ENCODE peak calls at places on chromosomes 13 and 19, in five cellular contexts. One of them, this sample, is unnamed.

GRCh38 chr19:18597809-18598660 is 8.6 kb downstream of the CRLF1 start:
- DNase-seq in stimulated activated CD4-positive, alpha-beta T cell treated with anti-CD3 and anti-CD28 coated beads, Interleukin-4, amount 100 ng/mL, for 1 hour: no peak
- DNase-seq in NCI-H774: no peak
- DNase-seq in amniotic epithelial cell: no peak
- DNase-seq in BE2C: no peak
- DNase-seq in this sample: no peak

GRCh38 chr19:14517840-14518505 is at the start of gene DNAJB1:
- DNase-seq in BE2C: peak
- DNase-seq in amniotic epithelial cell: peak
- DNase-seq in stimulated activated CD4-positive, alpha-beta T cell treated with anti-CD3 and anti-CD28 coated beads, Interleukin-4, amount 100 ng/mL, for 1 hour: peak
- DNase-seq in NCI-H774: peak
- DNase-seq in this sample: peak

GRCh38 chr19:6861683-6862286 is 25.6 kb upstream of the ADGRE1 start:
- DNase-seq in NCI-H774: no peak
- DNase-seq in amniotic epithelial cell: no peak
- DNase-seq in BE2C: no peak
- DNase-seq in stimulated activated CD4-positive, alpha-beta T cell treated with anti-CD3 and anti-CD28 coated beads, Interleukin-4, amount 100 ng/mL, for 1 hour: no peak
- DNase-seq in this sample: no peak

GRCh38 chr13:113407531-113408393 is 43.8 kb upstream of the GRTP1 start:
- DNase-seq in stimulated activated CD4-positive, alpha-beta T cell treated with anti-CD3 and anti-CD28 coated beads, Interleukin-4, amount 100 ng/mL, for 1 hour: no peak
- DNase-seq in NCI-H774: no peak
- DNase-seq in amniotic epithelial cell: no peak
- DNase-seq in BE2C: no peak
- DNase-seq in this sample: no peak

GRCh38 chr19:41637484-41637883 is 10.6 kb upstream of the CEACAM4 start:
- DNase-seq in NCI-H774: no peak
- DNase-seq in amniotic epithelial cell: no peak
- DNase-seq in stimulated activated CD4-positive, alpha-beta T cell treated with anti-CD3 and anti-CD28 coated beads, Interleukin-4, amount 100 ng/mL, for 1 hour: no peak
- DNase-seq in BE2C: no peak
- DNase-seq in this sample: no peak

GRCh38 chr19:41366089-41366488 is 2.1 kb upstream of the B9D2 start:
- DNase-seq in amniotic epithelial cell: no peak
- DNase-seq in NCI-H774: no peak
- DNase-seq in BE2C: no peak
- DNase-seq in stimulated activated CD4-positive, alpha-beta T cell treated with anti-CD3 and anti-CD28 coated beads, Interleukin-4, amount 100 ng/mL, for 1 hour: no peak
- DNase-seq in this sample: no peak

GRCh38 chr13:33509642-33510229 is 224.2 kb upstream of the STARD13 start:
- DNase-seq in amniotic epithelial cell: no peak
- DNase-seq in stimulated activated CD4-positive, alpha-beta T cell treated with anti-CD3 and anti-CD28 coated beads, Interleukin-4, amount 100 ng/mL, for 1 hour: no peak
- DNase-seq in NCI-H774: no peak
- DNase-seq in BE2C: no peak
- DNase-seq in this sample: no peak

GRCh38 chr13:103395140-103395539 is 328.9 kb upstream of the SLC10A2 start:
- DNase-seq in stimulated activated CD4-positive, alpha-beta T cell treated with anti-CD3 and anti-CD28 coated beads, Interleukin-4, amount 100 ng/mL, for 1 hour: no peak
- DNase-seq in BE2C: no peak
- DNase-seq in NCI-H774: no peak
- DNase-seq in amniotic epithelial cell: no peak
- DNase-seq in this sample: no peak

GRCh38 chr19:35123573-35123972 is 8.0 kb downstream of the FXYD3 start:
- DNase-seq in NCI-H774: no peak
- DNase-seq in BE2C: no peak
- DNase-seq in amniotic epithelial cell: no peak
- DNase-seq in stimulated activated CD4-positive, alpha-beta T cell treated with anti-CD3 and anti-CD28 coated beads, Interleukin-4, amount 100 ng/mL, for 1 hour: no peak
- DNase-seq in this sample: no peak

GRCh38 chr19:50838239-50838638 is 4.9 kb upstream of the KLK15 start:
- DNase-seq in BE2C: no peak
- DNase-seq in stimulated activated CD4-positive, alpha-beta T cell treated with anti-CD3 and anti-CD28 coated beads, Interleukin-4, amount 100 ng/mL, for 1 hour: no peak
- DNase-seq in amniotic epithelial cell: no peak
- DNase-seq in NCI-H774: no peak
- DNase-seq in this sample: no peak

GRCh38 chr19:1016647-1017114 is 4.2 kb downstream of the TMEM259 start:
- DNase-seq in NCI-H774: no peak
- DNase-seq in BE2C: no peak
- DNase-seq in stimulated activated CD4-positive, alpha-beta T cell treated with anti-CD3 and anti-CD28 coated beads, Interleukin-4, amount 100 ng/mL, for 1 hour: no peak
- DNase-seq in amniotic epithelial cell: peak
- DNase-seq in this sample: no peak

GRCh38 chr19:1070576-1070930 is 3.6 kb downstream of the ARHGAP45 start:
- DNase-seq in amniotic epithelial cell: no peak
- DNase-seq in BE2C: no peak
- DNase-seq in NCI-H774: no peak
- DNase-seq in stimulated activated CD4-positive, alpha-beta T cell treated with anti-CD3 and anti-CD28 coated beads, Interleukin-4, amount 100 ng/mL, for 1 hour: no peak
- DNase-seq in this sample: no peak

GRCh38 chr13:113118328-113119021 is 4.1 kb upstream of the F10 start:
- DNase-seq in stimulated activated CD4-positive, alpha-beta T cell treated with anti-CD3 and anti-CD28 coated beads, Interleukin-4, amount 100 ng/mL, for 1 hour: no peak
- DNase-seq in amniotic epithelial cell: no peak
- DNase-seq in BE2C: no peak
- DNase-seq in NCI-H774: no peak
- DNase-seq in this sample: no peak

GRCh38 chr19:18436651-18437478 is 1.1 kb downstream of the ISYNA1 start:
- DNase-seq in NCI-H774: peak
- DNase-seq in BE2C: peak
- DNase-seq in stimulated activated CD4-positive, alpha-beta T cell treated with anti-CD3 and anti-CD28 coated beads, Interleukin-4, amount 100 ng/mL, for 1 hour: peak
- DNase-seq in amniotic epithelial cell: peak
- DNase-seq in this sample: peak

GRCh38 chr19:47447470-47448359 is 24.0 kb downstream of the SLC8A2 start:
- DNase-seq in BE2C: peak
- DNase-seq in NCI-H774: peak
- DNase-seq in amniotic epithelial cell: peak
- DNase-seq in stimulated activated CD4-positive, alpha-beta T cell treated with anti-CD3 and anti-CD28 coated beads, Interleukin-4, amount 100 ng/mL, for 1 hour: peak
- DNase-seq in this sample: no peak

GRCh38 chr13:73952683-73953082 is 181.5 kb downstream of the KLF12 start:
- DNase-seq in amniotic epithelial cell: peak
- DNase-seq in stimulated activated CD4-positive, alpha-beta T cell treated with anti-CD3 and anti-CD28 coated beads, Interleukin-4, amount 100 ng/mL, for 1 hour: no peak
- DNase-seq in BE2C: no peak
- DNase-seq in NCI-H774: no peak
- DNase-seq in this sample: no peak

GRCh38 chr19:3576696-3577443 is 4.1 kb downstream of the HMG20B start:
- DNase-seq in NCI-H774: no peak
- DNase-seq in stimulated activated CD4-positive, alpha-beta T cell treated with anti-CD3 and anti-CD28 coated beads, Interleukin-4, amount 100 ng/mL, for 1 hour: no peak
- DNase-seq in BE2C: peak
- DNase-seq in amniotic epithelial cell: peak
- DNase-seq in this sample: no peak

GRCh38 chr19:4916292-4917082 is 7.2 kb downstream of the UHRF1 start:
- DNase-seq in amniotic epithelial cell: no peak
- DNase-seq in BE2C: no peak
- DNase-seq in stimulated activated CD4-positive, alpha-beta T cell treated with anti-CD3 and anti-CD28 coated beads, Interleukin-4, amount 100 ng/mL, for 1 hour: peak
- DNase-seq in NCI-H774: no peak
- DNase-seq in this sample: no peak

GRCh38 chr19:17110599-17110966 is 35.0 kb downstream of the MYO9B start:
- DNase-seq in stimulated activated CD4-positive, alpha-beta T cell treated with anti-CD3 and anti-CD28 coated beads, Interleukin-4, amount 100 ng/mL, for 1 hour: no peak
- DNase-seq in amniotic epithelial cell: no peak
- DNase-seq in NCI-H774: no peak
- DNase-seq in BE2C: no peak
- DNase-seq in this sample: no peak

GRCh38 chr19:16829822-16830289 is 658 bp downstream of the SIN3B start:
- DNase-seq in stimulated activated CD4-positive, alpha-beta T cell treated with anti-CD3 and anti-CD28 coated beads, Interleukin-4, amount 100 ng/mL, for 1 hour: no peak
- DNase-seq in BE2C: no peak
- DNase-seq in amniotic epithelial cell: no peak
- DNase-seq in NCI-H774: no peak
- DNase-seq in this sample: no peak

GRCh38 chr19:43305642-43306041 is 36.3 kb upstream of the PSG9 start:
- DNase-seq in amniotic epithelial cell: no peak
- DNase-seq in stimulated activated CD4-positive, alpha-beta T cell treated with anti-CD3 and anti-CD28 coated beads, Interleukin-4, amount 100 ng/mL, for 1 hour: no peak
- DNase-seq in NCI-H774: no peak
- DNase-seq in BE2C: no peak
- DNase-seq in this sample: no peak

GRCh38 chr13:112703449-112703848 is 13.6 kb downstream of the ATP11A start:
- DNase-seq in amniotic epithelial cell: peak
- DNase-seq in stimulated activated CD4-positive, alpha-beta T cell treated with anti-CD3 and anti-CD28 coated beads, Interleukin-4, amount 100 ng/mL, for 1 hour: no peak
- DNase-seq in NCI-H774: no peak
- DNase-seq in BE2C: no peak
- DNase-seq in this sample: no peak

GRCh38 chr19:33245948-33246728 is 20.5 kb upstream of the SLC7A10 start:
- DNase-seq in BE2C: no peak
- DNase-seq in amniotic epithelial cell: no peak
- DNase-seq in stimulated activated CD4-positive, alpha-beta T cell treated with anti-CD3 and anti-CD28 coated beads, Interleukin-4, amount 100 ng/mL, for 1 hour: no peak
- DNase-seq in NCI-H774: no peak
- DNase-seq in this sample: no peak

GRCh38 chr19:329876-330275 is 14.7 kb downstream of the MIER2 start:
- DNase-seq in amniotic epithelial cell: no peak
- DNase-seq in NCI-H774: no peak
- DNase-seq in stimulated activated CD4-positive, alpha-beta T cell treated with anti-CD3 and anti-CD28 coated beads, Interleukin-4, amount 100 ng/mL, for 1 hour: no peak
- DNase-seq in BE2C: no peak
- DNase-seq in this sample: no peak

GRCh38 chr19:8363803-8364771 is at the start of gene ANGPTL4:
- DNase-seq in stimulated activated CD4-positive, alpha-beta T cell treated with anti-CD3 and anti-CD28 coated beads, Interleukin-4, amount 100 ng/mL, for 1 hour: peak
- DNase-seq in BE2C: peak
- DNase-seq in NCI-H774: peak
- DNase-seq in amniotic epithelial cell: peak
- DNase-seq in this sample: no peak

GRCh38 chr19:14023404-14024235 is 4.3 kb upstream of the RLN3 start:
- DNase-seq in stimulated activated CD4-positive, alpha-beta T cell treated with anti-CD3 and anti-CD28 coated beads, Interleukin-4, amount 100 ng/mL, for 1 hour: no peak
- DNase-seq in amniotic epithelial cell: peak
- DNase-seq in NCI-H774: no peak
- DNase-seq in BE2C: peak
- DNase-seq in this sample: no peak

GRCh38 chr19:50460161-50460765 is 16.0 kb upstream of the EMC10 start:
- DNase-seq in stimulated activated CD4-positive, alpha-beta T cell treated with anti-CD3 and anti-CD28 coated beads, Interleukin-4, amount 100 ng/mL, for 1 hour: no peak
- DNase-seq in BE2C: no peak
- DNase-seq in NCI-H774: no peak
- DNase-seq in amniotic epithelial cell: peak
- DNase-seq in this sample: no peak

This sample was measured in COR-L47.